ENCODE peak calls at places on chromosomes 4 and X, in nine cellular contexts. M is neural crest cell; C is A673; U is transverse colon; L is stimulated activated CD4-positive, alpha-beta T cell treated with anti-CD3 and anti-CD28 coated beads, Interleukin-2, amount 100 ng/mL, for 48 hours; I is bronchial epithelial cell; Q is B cell; T is RWPE1; V is CD4-positive, alpha-beta T cell. H is an unnamed sample.

GRCh38 chrX:16386126-16386525 is 218.8 kb downstream of the MAGEB17 start:
- DNase-seq in M (no peak), C (no peak), U (no peak), L (no peak), I (no peak), Q (no peak), T (no peak), V (no peak), H (no peak)

GRCh38 chr4:52588771-52589591 is 70.1 kb downstream of the USP46 start:
- DNase-seq in M (no peak), C (no peak), U (no peak), L (no peak), I (peak), Q (no peak), T (peak), V (no peak), H (peak)

GRCh38 chrX:98931194-98931593 is 1478.9 kb downstream of the PCDH19 start:
- DNase-seq in M (no peak), C (no peak), U (no peak), L (no peak), I (no peak), Q (no peak), T (no peak), V (no peak), H (peak)

GRCh38 chr4:1683371-1683902 is 676 bp downstream of the FAM53A start:
- DNase-seq in M (no peak), C (peak), U (peak), L (no peak), I (peak), Q (peak), T (peak), V (no peak), H (peak)

GRCh38 chrX:16978193-16978984 is 31.9 kb downstream of the REPS2 start:
- DNase-seq in M (no peak), C (no peak), U (no peak), L (no peak), I (no peak), Q (no peak), T (no peak), V (no peak), H (no peak)

GRCh38 chr4:167114416-167114971 is 119.8 kb downstream of the SPOCK3 start:
- DNase-seq in M (no peak), C (no peak), U (no peak), L (no peak), I (peak), Q (no peak), T (no peak), V (no peak), H (peak)

GRCh38 chr4:163385466-163385865 is 41.8 kb downstream of the NPY5R start:
- DNase-seq in M (no peak), C (no peak), U (no peak), L (no peak), I (peak), Q (no peak), T (peak), V (no peak), H (peak)

GRCh38 chr4:182688081-182688480 is 229.1 kb downstream of the DCTD start:
- DNase-seq in M (no peak), C (no peak), U (no peak), L (no peak), I (no peak), Q (no peak), T (no peak), V (no peak), H (no peak)

GRCh38 chrX:10158279-10158939 is 1.6 kb downstream of the CLCN4 start:
- DNase-seq in M (peak), C (peak), U (no peak), L (no peak), I (no peak), Q (peak), T (no peak), V (no peak), H (no peak)

GRCh38 chrX:77493677-77494553 is 46.7 kb downstream of the FGF16 start:
- DNase-seq in M (no peak), C (peak), U (no peak), L (no peak), I (peak), Q (no peak), T (no peak), V (no peak), H (peak)

GRCh38 chrX:57933321-57933720 is 23.1 kb upstream of the ZXDA start:
- DNase-seq in M (no peak), C (no peak), U (no peak), L (no peak), I (no peak), Q (no peak), T (no peak), V (no peak), H (no peak)

GRCh38 chr4:88623097-88623496 is 30.8 kb downstream of the HERC3 start:
- DNase-seq in M (no peak), C (peak), U (no peak), L (no peak), I (peak), Q (no peak), T (peak), V (no peak), H (peak)

GRCh38 chrX:136147320-136147901 is at the start of gene FHL1:
- DNase-seq in M (peak), C (peak), U (peak), L (peak), I (no peak), Q (no peak), T (peak), V (peak), H (no peak)

GRCh38 chr4:47032405-47033106 is 1.2 kb downstream of the GABRB1 start:
- DNase-seq in M (peak), C (peak), U (peak), L (peak), I (peak), Q (no peak), T (peak), V (peak), H (peak)

H was measured in foreskin keratinocyte.